ENCODE peak calls at places on chromosome 3, in five cellular contexts. X is AG09309, A is astrocyte of the cerebellum, S is GM12865, O is heart left ventricle. W is an unnamed sample.

GRCh38 chr3:159882784-159883779 is 105.6 kb upstream of the IL12A start:
- DNase-seq in X (no peak), A (no peak), S (no peak), O (no peak), W (no peak)

GRCh38 chr3:31472479-31473390 is 60.0 kb upstream of the STT3B start:
- DNase-seq in X (no peak), A (peak), S (no peak), O (no peak), W (peak)

GRCh38 chr3:81326245-81326644 is 435.2 kb downstream of the GBE1 start:
- DNase-seq in X (no peak), A (no peak), S (no peak), O (no peak), W (no peak)

GRCh38 chr3:112056451-112056929 is 22.0 kb downstream of the TMPRSS7 start:
- DNase-seq in X (peak), A (no peak), S (no peak), O (no peak), W (no peak)

GRCh38 chr3:140809326-140809725 is 131.5 kb downstream of the TRIM42 start:
- DNase-seq in X (no peak), A (no peak), S (peak), O (no peak), W (no peak)

GRCh38 chr3:128726691-128727031 is 678 bp downstream of the RAB7A start:
- DNase-seq in X (peak), A (peak), S (peak), O (peak), W (no peak)

GRCh38 chr3:177804032-177804431 is 606.8 kb upstream of the TBL1XR1 start:
- DNase-seq in X (no peak), A (no peak), S (no peak), O (no peak), W (no peak)

GRCh38 chr3:20857636-20858035 is 671.6 kb upstream of the SGO1 start:
- DNase-seq in X (peak), A (no peak), S (no peak), O (no peak), W (no peak)

GRCh38 chr3:160133757-160134156 is 91.5 kb upstream of the C3orf80 start:
- DNase-seq in X (no peak), A (no peak), S (no peak), O (no peak), W (no peak)

DNA sequence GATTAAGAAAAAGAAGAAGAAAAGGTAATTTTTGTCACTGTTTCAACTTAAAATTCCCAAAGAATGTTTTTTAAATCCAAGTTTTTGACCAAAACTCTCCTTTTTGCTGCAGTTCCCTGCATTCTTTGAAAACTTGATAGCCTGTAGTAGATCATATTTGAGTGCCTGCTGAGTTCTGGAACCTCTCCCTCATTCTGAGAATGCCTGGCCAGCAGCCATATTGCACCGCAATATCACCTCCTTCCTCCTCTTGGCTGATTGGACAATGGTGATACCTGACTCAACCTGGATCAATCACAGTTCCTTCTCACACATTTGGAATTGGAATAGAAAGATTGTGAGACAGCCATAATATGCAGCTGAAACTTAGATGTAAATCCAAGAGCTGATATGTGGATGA is 97.6 kb upstream of the GAP43 start:
- DNase-seq in X (no peak), A (peak), S (no peak), O (no peak), W (no peak)
- TF ChIP-seq CTCF in X (no peak), A (no peak), S (no peak), O (no peak), W (no peak)

DNA sequence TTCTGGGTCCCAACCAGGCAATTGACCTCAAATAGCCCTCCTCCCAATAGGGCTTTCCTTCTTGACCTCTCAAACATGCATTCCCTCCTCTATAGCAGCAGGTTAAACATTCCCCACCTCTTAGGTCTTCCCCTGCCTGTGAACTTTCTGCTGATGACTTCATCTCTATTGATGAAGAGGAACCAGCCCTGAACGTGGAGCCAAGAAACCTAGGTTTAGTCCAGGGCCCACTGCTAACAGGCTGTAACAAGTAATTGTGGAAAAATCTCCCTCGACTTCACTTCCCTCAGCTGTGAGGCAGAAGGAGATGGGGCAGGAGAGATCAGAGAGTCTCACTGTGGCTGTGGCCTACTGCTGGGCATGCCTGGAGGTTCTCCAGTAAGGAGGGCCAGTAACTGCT is 24.7 kb downstream of the ILDR1 start:
- DNase-seq in X (no peak), A (no peak), S (peak), O (no peak), W (no peak)
- H3K4me3 ChIP-seq in X (no peak), A (no peak), S (no peak), O (no peak), W (no peak)

DNA sequence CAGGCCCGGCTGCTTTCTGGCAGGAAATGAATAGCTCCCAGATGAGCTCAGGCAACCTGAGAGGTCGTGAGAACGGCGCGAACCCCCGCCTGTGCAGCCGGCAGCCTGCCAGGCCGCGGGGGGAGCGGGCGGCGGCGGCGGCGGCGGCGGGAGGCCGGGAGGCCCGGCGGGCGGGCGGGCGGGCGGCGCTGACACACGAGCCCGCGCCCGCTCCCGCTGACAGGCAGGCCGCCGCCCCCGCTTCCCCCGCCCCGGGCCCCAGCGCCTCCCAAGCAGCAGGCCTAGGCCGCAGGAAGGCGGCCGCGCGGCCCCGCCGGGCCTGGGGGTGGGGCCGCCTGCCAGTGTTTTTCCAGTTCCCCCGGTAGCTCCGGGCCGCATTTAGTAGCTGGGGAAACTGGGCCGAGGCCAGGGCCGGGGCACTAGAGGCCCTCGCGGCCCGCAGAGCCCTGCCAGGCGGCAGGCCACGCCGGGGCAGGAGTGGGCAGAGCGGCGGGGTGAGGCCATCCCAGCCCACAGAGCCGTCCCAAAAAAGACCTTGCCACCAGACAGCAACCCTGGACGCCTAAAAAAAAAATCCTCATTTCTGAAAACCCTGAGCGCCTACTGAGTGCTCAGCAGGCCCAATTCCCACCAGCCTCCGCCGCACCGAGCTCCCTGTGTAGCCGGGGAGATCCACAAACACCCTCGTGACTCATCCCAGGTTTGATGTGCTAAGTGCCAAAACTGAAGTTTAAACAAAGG is 5.6 kb downstream of the HES1 start:
- DNase-seq in X (peak), A (peak), S (peak), O (peak), W (no peak)
- TF ChIP-seq CTCF in X (no peak), A (no peak), S (no peak), O (peak), W (peak)

GRCh38 chr3:155739154-155739553 is 5.7 kb downstream of the PLCH1 start:
- DNase-seq in X (no peak), A (no peak), S (no peak), O (no peak), W (no peak)
- H3K4me3 ChIP-seq in X (no peak), A (no peak), S (no peak), O (no peak), W (no peak)

DNA sequence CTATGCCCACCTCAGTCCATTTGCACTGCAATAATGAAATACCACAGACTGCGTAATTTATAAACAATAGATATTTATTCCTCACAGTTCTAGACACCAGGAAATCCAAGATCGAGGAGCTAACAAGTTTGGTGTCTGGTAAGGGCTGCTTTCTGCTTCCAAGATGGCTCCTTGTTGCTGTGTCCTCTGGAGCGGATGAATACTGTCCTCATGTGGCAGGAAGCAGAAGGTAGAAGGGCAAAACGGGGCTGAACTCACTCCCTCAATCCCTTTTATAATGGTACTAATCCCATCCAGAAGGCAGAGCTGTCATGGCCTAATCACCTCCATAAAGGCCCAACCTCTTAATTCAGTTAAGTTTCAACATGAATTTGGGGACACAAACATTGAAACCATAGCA is 75.3 kb downstream of the P2RY1 start:
- DNase-seq in X (no peak), A (no peak), S (peak), O (no peak), W (no peak)
- TF ChIP-seq CTCF in X (no peak), A (no peak), S (peak), O (no peak), W (no peak)

GRCh38 chr3:110623571-110623970 is 448.0 kb upstream of the NECTIN3 start:
- DNase-seq in X (no peak), A (no peak), S (peak), O (no peak), W (peak)

GRCh38 chr3:110620118-110620517 is 451.5 kb upstream of the NECTIN3 start:
- DNase-seq in X (no peak), A (no peak), S (no peak), O (no peak), W (no peak)

GRCh38 chr3:110625126-110625798 is 446.4 kb upstream of the NECTIN3 start:
- DNase-seq in X (no peak), A (no peak), S (no peak), O (no peak), W (no peak)

GRCh38 chr3:110628650-110629301 is 442.8 kb upstream of the NECTIN3 start:
- DNase-seq in X (no peak), A (no peak), S (no peak), O (no peak), W (no peak)

DNA sequence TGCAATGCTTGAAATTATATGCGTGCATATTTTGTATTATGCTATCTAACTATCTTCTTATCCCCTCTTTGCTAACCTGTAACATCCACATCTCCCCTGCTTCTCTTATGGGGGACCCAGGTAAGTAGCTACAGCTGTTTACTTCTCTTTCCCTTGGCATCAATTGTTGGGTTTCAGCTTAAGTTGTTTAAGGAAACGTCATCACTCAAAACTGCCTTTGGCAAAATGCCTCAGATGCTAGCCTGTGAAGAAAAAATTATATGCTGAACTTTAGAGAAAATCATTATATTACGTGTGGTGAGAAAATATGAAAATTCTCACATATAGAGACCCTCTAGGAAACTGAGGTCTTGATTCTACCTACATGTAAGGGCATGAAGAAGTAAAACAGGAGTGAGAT is 447.0 kb upstream of the NECTIN3 start:
- DNase-seq in X (no peak), A (no peak), S (no peak), O (no peak), W (no peak)
- H3K4me3 ChIP-seq in X (no peak), A (no peak), S (no peak), O (no peak), W (no peak)

GRCh38 chr3:101340591-101340990 is 20.2 kb upstream of the IMPG2 start:
- DNase-seq in X (peak), A (no peak), S (no peak), O (no peak), W (no peak)
- TF ChIP-seq CTCF in X (no peak), A (no peak), S (no peak), O (no peak), W (no peak)